ENCODE peak calls at places on chromosomes 13 and 19, in four cellular contexts. Q, F, C and M are unnamed samples.

GRCh38 chr13:50124536-50125305 is 109.5 kb downstream of the KCNRG start:
- DNase-seq in Q (peak), F (peak), C (no peak), M (peak)

GRCh38 chr13:99182439-99182838 is 18.2 kb upstream of the UBAC2 start:
- DNase-seq in Q (no peak), F (no peak), C (no peak), M (no peak)

GRCh38 chr13:40194204-40194806 is 472.1 kb downstream of the FOXO1 start:
- DNase-seq in Q (no peak), F (no peak), C (no peak), M (no peak)

GRCh38 chr13:98896083-98896867 is 81.6 kb downstream of the DOCK9 start:
- DNase-seq in Q (no peak), F (no peak), C (no peak), M (no peak)

GRCh38 chr13:44576396-44577235 is 486 bp upstream of the TSC22D1 start:
- DNase-seq in Q (no peak), F (peak), C (no peak), M (no peak)

GRCh38 chr19:5434970-5435641 is 20.1 kb upstream of the ZNRF4 start:
- DNase-seq in Q (peak), F (peak), C (no peak), M (peak)

GRCh38 chr19:36051637-36052036 is 2.4 kb downstream of the THAP8 start:
- DNase-seq in Q (no peak), F (no peak), C (no peak), M (no peak)

GRCh38 chr13:36918246-36919060 is 1.6 kb downstream of the SMAD9 start:
- DNase-seq in Q (no peak), F (no peak), C (no peak), M (no peak)

GRCh38 chr13:79870123-79870522 is 389.2 kb downstream of the NDFIP2 start:
- DNase-seq in Q (no peak), F (no peak), C (no peak), M (no peak)

GRCh38 chr13:31413531-31413930 is 213.8 kb downstream of the B3GLCT start:
- DNase-seq in Q (no peak), F (no peak), C (no peak), M (no peak)

GRCh38 chr13:31408927-31409326 is 209.2 kb downstream of the B3GLCT start:
- DNase-seq in Q (no peak), F (no peak), C (no peak), M (no peak)

DNA sequence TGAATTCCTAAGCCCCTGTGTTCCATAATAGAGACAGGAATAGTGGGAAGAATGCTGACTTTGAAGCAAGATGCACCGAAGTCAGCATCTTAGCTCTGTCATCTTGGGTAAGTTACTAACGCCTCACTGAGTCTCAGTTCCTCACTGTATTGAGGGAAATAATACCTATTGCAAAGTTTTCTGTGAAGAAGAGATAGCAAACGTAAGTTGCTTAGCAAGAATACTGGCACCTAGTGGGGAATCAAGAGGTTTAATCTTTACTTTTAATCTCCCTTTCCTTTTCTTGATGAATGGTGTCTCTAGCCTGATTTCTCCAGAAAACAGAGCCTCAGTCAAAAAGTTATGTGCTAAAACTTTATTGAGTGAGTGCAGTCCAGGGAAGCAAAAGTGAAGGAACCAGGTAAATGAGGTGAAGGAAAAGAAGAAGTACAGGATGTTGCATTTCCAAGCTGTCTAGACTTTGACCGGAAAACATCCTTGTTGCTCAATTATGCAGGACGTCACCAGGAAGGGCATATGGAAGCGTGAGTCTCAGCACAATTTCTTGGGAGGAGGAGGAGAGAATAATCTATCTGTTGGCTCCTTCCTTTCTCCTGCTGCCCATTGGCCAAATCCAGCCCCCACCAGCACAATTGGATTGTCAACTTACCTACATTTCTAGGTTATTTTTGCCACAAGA is 210.0 kb downstream of the B3GLCT start:
- DNase-seq in Q (no peak), F (no peak), C (no peak), M (no peak)
- TF ChIP-seq SMC3 in Q (no peak), F (no peak), C (no peak), M (no peak)

DNA sequence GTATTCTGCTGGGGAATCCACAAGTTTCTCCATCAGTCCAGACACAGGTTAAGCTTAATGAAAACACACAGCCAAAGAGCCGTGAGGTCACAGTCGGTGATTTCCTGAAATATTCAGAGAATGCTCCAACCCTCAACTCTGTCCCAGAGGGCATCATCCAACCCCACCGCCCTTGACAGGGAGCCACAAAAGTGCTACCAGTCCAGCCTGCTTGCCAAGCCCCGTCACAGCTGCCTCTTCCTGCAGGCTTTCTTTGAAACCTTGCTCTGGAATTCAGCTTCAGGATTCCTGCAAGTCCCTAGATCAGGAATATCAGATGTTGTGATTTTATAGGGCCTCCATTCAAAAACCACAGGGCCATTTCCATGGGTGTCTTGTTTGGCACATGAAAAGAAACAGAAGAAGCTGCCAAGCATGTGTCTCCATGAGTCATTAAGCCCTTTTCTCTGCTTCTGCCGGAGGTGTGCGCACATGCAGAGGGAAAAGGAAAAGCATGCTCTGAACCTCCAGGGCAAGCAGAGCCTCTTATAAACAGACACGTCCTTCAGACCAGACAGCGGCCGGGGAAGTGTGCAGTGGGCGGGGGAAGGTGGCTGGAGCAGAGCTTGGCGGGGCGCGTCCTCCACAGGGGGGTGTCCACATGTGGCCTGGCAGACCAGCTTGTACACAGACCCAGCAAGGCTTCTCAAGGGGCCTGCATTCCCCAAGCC is 164.7 kb downstream of the KATNAL1 start:
- DNase-seq in Q (peak), F (no peak), C (no peak), M (peak)
- TF ChIP-seq HDAC2 in Q (no peak), F (no peak), C (no peak), M (no peak)

GRCh38 chr13:78410847-78411246 is 192.5 kb downstream of the POU4F1 start:
- DNase-seq in Q (no peak), F (no peak), C (no peak), M (no peak)
- TF ChIP-seq SMC3 in Q (no peak), F (no peak), C (no peak), M (no peak)

DNA sequence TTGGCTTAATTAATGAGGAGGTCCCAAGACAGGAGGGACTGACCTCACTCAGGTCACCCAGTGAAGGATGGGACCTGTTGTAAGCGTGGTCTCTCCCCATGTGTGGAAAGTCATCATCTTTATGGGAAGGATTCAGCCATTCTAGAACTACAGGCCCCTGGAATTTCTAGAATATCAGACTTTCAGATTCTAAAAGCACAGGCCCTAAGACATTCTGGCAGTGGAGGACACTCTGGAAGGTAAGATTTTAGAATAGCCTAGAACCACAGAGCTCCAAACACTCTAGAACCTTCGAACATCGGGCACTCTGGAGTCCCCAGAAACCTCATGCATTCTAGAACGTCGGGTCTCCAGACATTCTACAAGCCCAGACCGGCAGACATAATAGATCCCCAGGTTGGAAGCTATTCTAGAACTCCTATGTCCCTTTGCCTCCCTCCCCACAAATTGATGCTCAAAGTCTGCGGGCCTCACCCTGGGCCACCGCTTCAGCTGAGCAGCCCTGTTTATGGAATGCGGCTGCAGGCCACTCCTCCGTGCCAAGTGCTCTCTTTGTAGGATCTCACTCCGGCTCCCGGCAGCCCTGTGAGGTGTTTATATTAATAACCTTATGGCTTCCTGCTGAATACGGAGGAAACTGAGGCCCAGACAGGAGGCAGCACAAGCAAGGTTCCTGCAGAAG is 1.9 kb upstream of the KLK15 start:
- DNase-seq in Q (peak), F (no peak), C (no peak), M (no peak)
- TF ChIP-seq HDAC2 in Q (no peak), F (no peak), C (no peak), M (no peak)

DNA sequence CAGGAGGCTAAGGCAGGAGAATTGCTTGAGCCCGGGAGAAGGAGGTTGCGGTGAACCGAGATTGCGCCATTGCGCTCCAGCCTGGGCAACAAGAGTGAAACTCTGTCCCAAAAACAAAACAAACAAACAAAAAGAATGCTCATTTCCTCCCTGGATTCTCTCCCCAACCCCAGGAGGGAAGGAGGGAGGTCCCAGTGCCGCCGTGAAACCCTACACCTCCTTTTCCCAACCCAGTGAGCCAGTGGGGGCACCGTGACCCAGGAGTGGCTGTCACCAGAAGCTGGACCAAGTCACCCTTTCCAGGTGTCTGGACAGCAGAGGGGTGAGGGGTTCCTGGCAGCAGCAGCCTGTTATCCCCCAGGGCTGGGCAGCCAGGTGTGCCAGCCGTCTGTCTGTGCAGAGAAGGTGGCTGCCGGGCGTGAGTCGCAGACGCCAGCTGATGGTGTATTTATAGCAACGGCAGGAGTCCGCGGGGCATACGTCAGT is 23.5 kb downstream of the NFIC start:
- DNase-seq in Q (no peak), F (no peak), C (no peak), M (no peak)
- TF ChIP-seq SMC3 in Q (no peak), F (no peak), C (no peak), M (no peak)

GRCh38 chr19:31821346-31821745 is 472.1 kb upstream of the TSHZ3 start:
- DNase-seq in Q (no peak), F (no peak), C (no peak), M (no peak)

GRCh38 chr19:31825134-31826094 is 476.2 kb upstream of the TSHZ3 start:
- DNase-seq in Q (no peak), F (no peak), C (no peak), M (no peak)

GRCh38 chr19:31818740-31819228 is 469.5 kb upstream of the TSHZ3 start:
- DNase-seq in Q (no peak), F (no peak), C (no peak), M (no peak)

DNA sequence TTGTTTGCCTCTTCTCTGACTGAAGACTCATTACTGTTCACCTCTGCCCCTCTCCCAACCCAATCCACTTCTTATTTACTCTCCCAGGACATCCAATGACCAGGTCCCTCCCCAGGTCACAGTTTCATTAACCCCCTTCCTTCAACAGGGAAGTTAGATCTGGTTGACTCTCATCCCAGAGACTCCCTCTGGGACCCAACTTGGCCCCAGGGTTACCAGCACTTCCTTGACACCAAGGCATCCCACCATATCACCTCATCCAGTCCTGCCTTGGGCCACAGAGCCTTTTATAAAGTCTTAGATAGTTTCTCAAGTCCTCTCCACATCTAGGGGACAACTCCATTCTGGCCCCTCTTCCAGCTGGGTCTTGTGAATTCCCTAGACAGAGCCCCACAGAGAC is 470.6 kb upstream of the TSHZ3 start:
- DNase-seq in Q (no peak), F (no peak), C (no peak), M (no peak)
- TF ChIP-seq HDAC2 in Q (no peak), F (no peak), C (no peak), M (no peak)

DNA sequence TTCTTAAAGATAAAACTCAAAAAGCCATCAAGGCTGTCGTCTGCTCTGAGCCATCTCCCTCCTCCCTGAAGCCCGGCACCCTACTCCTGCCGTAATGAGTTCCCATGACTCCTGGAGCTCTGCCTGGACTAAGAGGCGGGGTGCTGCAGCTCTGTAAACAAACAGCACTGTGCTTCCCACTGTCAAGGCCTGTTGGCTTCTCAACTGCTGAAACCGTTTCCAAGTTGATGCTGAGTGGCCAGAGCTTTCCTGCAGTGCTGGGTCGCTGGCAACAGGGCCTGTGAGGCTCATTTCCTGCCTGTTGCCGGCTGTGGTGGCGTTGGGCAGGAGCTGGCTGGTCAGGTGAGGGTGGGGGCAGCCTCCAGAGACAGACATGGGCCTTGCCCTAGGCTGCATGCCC is 26.7 kb upstream of the ISYNA1 start:
- DNase-seq in Q (no peak), F (no peak), C (no peak), M (peak)
- TF ChIP-seq SMC3 in Q (no peak), F (no peak), C (no peak), M (no peak)

DNA sequence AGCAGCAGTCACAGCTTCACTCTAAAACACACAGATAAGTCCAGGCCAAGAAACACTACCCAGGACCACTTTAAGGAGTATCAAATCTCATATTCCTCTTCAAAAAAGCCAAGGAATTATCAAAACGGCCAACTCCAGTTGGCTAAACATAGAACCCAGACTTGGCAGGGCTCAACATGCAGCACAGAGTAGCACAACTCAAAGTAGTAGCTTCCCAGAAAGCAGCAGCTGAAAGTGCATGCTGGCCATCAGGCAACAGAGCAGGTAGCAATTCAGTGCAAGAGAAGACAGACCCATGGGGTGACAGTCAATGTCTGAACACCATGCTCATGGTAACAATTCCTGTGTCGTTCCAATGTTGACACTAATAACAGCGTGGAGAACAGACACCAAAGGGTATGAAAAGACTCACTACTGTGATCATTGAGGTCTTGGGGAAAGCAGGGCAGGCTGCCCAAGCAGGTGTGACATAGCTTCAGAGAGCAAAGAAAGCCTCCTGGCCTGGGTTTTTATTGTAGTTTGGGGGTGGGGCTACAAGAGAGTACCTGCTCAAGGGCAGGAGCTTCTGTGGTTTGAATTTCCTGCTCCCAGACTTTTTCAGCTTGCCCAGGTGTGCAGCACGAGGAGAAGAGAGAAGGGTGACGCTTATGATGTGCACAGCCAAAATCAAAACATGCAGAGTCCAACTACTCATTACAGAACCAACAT is 6.2 kb downstream of the ZNF709 start:
- DNase-seq in Q (no peak), F (no peak), C (no peak), M (no peak)
- TF ChIP-seq HDAC2 in Q (no peak), F (no peak), C (no peak), M (no peak)

GRCh38 chr19:4100647-4101495 is 23.1 kb downstream of the MAP2K2 start:
- DNase-seq in Q (no peak), F (no peak), C (no peak), M (no peak)
- TF ChIP-seq SMC3 in Q (no peak), F (no peak), C (no peak), M (no peak)

DNA sequence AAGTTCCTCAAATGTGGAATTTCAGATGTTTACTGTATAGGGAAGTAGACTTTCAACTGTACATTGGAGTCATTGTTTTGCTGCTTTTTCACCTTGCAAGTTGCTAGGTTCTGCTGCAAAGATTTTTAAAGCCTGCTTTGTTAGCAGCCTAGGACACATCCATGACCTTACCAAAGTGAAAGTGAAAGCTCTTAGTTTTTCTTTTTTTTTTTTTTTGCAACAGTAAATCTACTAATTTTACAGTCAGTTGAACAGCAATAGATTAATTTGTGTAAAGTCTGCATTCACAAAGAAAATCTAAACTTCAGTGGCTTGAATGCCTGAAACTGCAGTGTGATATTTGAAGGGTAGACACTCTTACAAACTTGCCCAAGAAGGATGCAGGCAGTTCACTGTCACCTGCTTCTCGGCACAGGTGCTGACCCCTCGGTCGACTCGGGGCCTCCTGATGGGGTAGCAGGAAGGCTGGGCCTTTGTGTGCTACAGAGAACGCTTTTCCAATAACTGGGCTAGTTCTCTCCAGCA is 5.0 kb upstream of the MTIF3 start:
- DNase-seq in Q (no peak), F (no peak), C (no peak), M (no peak)
- TF ChIP-seq HDAC2 in Q (no peak), F (no peak), C (no peak), M (no peak)